ENCODE peak calls at places on chromosomes 5 and 9, in five cellular contexts. One of them, this sample, is unnamed.
A peak's percentile ranks its signal among the peaks of the same experiment; 100 is the strongest.

GRCh38 chr9:105150991-105151685 is 93.3 kb upstream of the SLC44A1 start:
- DNase-seq in effector memory CD4-positive, alpha-beta T cell: no peak
- DNase-seq in thyroid gland: no peak
- DNase-seq in aorta: no peak
- DNase-seq in CD4-positive, CD25-positive, alpha-beta regulatory T cell: no peak
- DNase-seq in this sample: no peak

GRCh38 chr5:32498484-32498883 is 53.9 kb upstream of the ZFR start:
- DNase-seq in aorta: no peak
- DNase-seq in thyroid gland: no peak
- DNase-seq in effector memory CD4-positive, alpha-beta T cell: no peak
- DNase-seq in CD4-positive, CD25-positive, alpha-beta regulatory T cell: no peak
- DNase-seq in this sample: no peak

GRCh38 chr5:53478411-53479044 is 1.9 kb upstream of the FST start:
- DNase-seq in CD4-positive, CD25-positive, alpha-beta regulatory T cell: peak; percentile 17
- DNase-seq in aorta: peak; percentile 80
- DNase-seq in effector memory CD4-positive, alpha-beta T cell: no peak
- DNase-seq in thyroid gland: peak; percentile 22
- DNase-seq in this sample: no peak

GRCh38 chr9:123725389-123725788 is 204.5 kb downstream of the DENND1A start:
- DNase-seq in thyroid gland: peak; percentile 87
- DNase-seq in effector memory CD4-positive, alpha-beta T cell: no peak
- DNase-seq in CD4-positive, CD25-positive, alpha-beta regulatory T cell: no peak
- DNase-seq in aorta: no peak
- DNase-seq in this sample: no peak

GRCh38 chr9:126417007-126417406 is 90.4 kb downstream of the MVB12B start:
- DNase-seq in effector memory CD4-positive, alpha-beta T cell: no peak
- DNase-seq in CD4-positive, CD25-positive, alpha-beta regulatory T cell: no peak
- DNase-seq in thyroid gland: no peak
- DNase-seq in aorta: no peak
- DNase-seq in this sample: no peak

GRCh38 chr9:92528537-92528851 is 7.3 kb downstream of the ECM2 start:
- DNase-seq in thyroid gland: no peak
- DNase-seq in effector memory CD4-positive, alpha-beta T cell: no peak
- DNase-seq in CD4-positive, CD25-positive, alpha-beta regulatory T cell: no peak
- DNase-seq in aorta: no peak
- DNase-seq in this sample: no peak

GRCh38 chr9:128091571-128091970 is 23.5 kb downstream of the SLC25A25 start:
- DNase-seq in thyroid gland: no peak
- DNase-seq in effector memory CD4-positive, alpha-beta T cell: no peak
- DNase-seq in aorta: no peak
- DNase-seq in CD4-positive, CD25-positive, alpha-beta regulatory T cell: no peak
- DNase-seq in this sample: no peak

GRCh38 chr5:139657363-139658321 is 9.5 kb downstream of the CXXC5 start:
- DNase-seq in effector memory CD4-positive, alpha-beta T cell: no peak
- DNase-seq in CD4-positive, CD25-positive, alpha-beta regulatory T cell: no peak
- DNase-seq in thyroid gland: no peak
- DNase-seq in aorta: no peak
- DNase-seq in this sample: no peak

GRCh38 chr5:139749242-139749641 is 46.4 kb upstream of the PSD2 start:
- DNase-seq in effector memory CD4-positive, alpha-beta T cell: no peak
- DNase-seq in thyroid gland: no peak
- DNase-seq in CD4-positive, CD25-positive, alpha-beta regulatory T cell: no peak
- DNase-seq in aorta: no peak
- DNase-seq in this sample: no peak

GRCh38 chr5:11007251-11007650 is 246.2 kb upstream of the DAP start:
- DNase-seq in CD4-positive, CD25-positive, alpha-beta regulatory T cell: no peak
- DNase-seq in thyroid gland: no peak
- DNase-seq in aorta: no peak
- DNase-seq in effector memory CD4-positive, alpha-beta T cell: no peak
- DNase-seq in this sample: no peak

GRCh38 chr5:134410822-134411221 is 859 bp downstream of the CDKN2AIPNL start:
- DNase-seq in effector memory CD4-positive, alpha-beta T cell: no peak
- DNase-seq in aorta: no peak
- DNase-seq in thyroid gland: no peak
- DNase-seq in CD4-positive, CD25-positive, alpha-beta regulatory T cell: no peak
- DNase-seq in this sample: no peak

GRCh38 chr5:7518947-7519560 is 123.1 kb downstream of the ADCY2 start:
- DNase-seq in thyroid gland: no peak
- DNase-seq in aorta: no peak
- DNase-seq in effector memory CD4-positive, alpha-beta T cell: no peak
- DNase-seq in CD4-positive, CD25-positive, alpha-beta regulatory T cell: no peak
- DNase-seq in this sample: no peak

GRCh38 chr5:28726815-28727214 is 1688.4 kb upstream of the CDH9 start:
- DNase-seq in thyroid gland: no peak
- DNase-seq in CD4-positive, CD25-positive, alpha-beta regulatory T cell: no peak
- DNase-seq in aorta: no peak
- DNase-seq in effector memory CD4-positive, alpha-beta T cell: no peak
- DNase-seq in this sample: no peak

GRCh38 chr9:133637451-133638055 is 1.4 kb downstream of the DBH start:
- DNase-seq in aorta: no peak
- DNase-seq in CD4-positive, CD25-positive, alpha-beta regulatory T cell: no peak
- DNase-seq in effector memory CD4-positive, alpha-beta T cell: no peak
- DNase-seq in thyroid gland: no peak
- DNase-seq in this sample: no peak

GRCh38 chr5:151239237-151239861 is 13.6 kb upstream of the GM2A start:
- DNase-seq in aorta: peak; percentile 94
- DNase-seq in CD4-positive, CD25-positive, alpha-beta regulatory T cell: peak; percentile 31
- DNase-seq in effector memory CD4-positive, alpha-beta T cell: no peak
- DNase-seq in thyroid gland: peak; percentile 41
- DNase-seq in this sample: peak; percentile 60

GRCh38 chr9:105132576-105132975 is 111.9 kb upstream of the SLC44A1 start:
- DNase-seq in CD4-positive, CD25-positive, alpha-beta regulatory T cell: no peak
- DNase-seq in thyroid gland: no peak
- DNase-seq in effector memory CD4-positive, alpha-beta T cell: no peak
- DNase-seq in aorta: no peak
- DNase-seq in this sample: no peak

GRCh38 chr9:116090030-116090770 is 63.4 kb upstream of the PAPPA start:
- DNase-seq in thyroid gland: no peak
- DNase-seq in aorta: no peak
- DNase-seq in CD4-positive, CD25-positive, alpha-beta regulatory T cell: no peak
- DNase-seq in effector memory CD4-positive, alpha-beta T cell: no peak
- DNase-seq in this sample: no peak

GRCh38 chr5:83701886-83702285 is 18.8 kb downstream of the HAPLN1 start:
- DNase-seq in aorta: no peak
- DNase-seq in effector memory CD4-positive, alpha-beta T cell: no peak
- DNase-seq in CD4-positive, CD25-positive, alpha-beta regulatory T cell: no peak
- DNase-seq in thyroid gland: no peak
- DNase-seq in this sample: no peak

GRCh38 chr5:68396722-68397121 is 181.2 kb downstream of the PIK3R1 start:
- DNase-seq in thyroid gland: no peak
- DNase-seq in effector memory CD4-positive, alpha-beta T cell: no peak
- DNase-seq in CD4-positive, CD25-positive, alpha-beta regulatory T cell: no peak
- DNase-seq in aorta: no peak
- DNase-seq in this sample: no peak

GRCh38 chr5:52015760-52016159 is 632.5 kb downstream of the ISL1 start:
- DNase-seq in effector memory CD4-positive, alpha-beta T cell: no peak
- DNase-seq in aorta: no peak
- DNase-seq in thyroid gland: peak; percentile 33
- DNase-seq in CD4-positive, CD25-positive, alpha-beta regulatory T cell: no peak
- DNase-seq in this sample: no peak

GRCh38 chr9:79512251-79512650 is 59.5 kb upstream of the TLE4 start:
- DNase-seq in effector memory CD4-positive, alpha-beta T cell: no peak
- DNase-seq in CD4-positive, CD25-positive, alpha-beta regulatory T cell: no peak
- DNase-seq in aorta: no peak
- DNase-seq in thyroid gland: no peak
- DNase-seq in this sample: no peak

GRCh38 chr5:134146651-134147544 is 29.9 kb downstream of the SKP1 start:
- DNase-seq in aorta: no peak
- DNase-seq in thyroid gland: no peak
- DNase-seq in CD4-positive, CD25-positive, alpha-beta regulatory T cell: no peak
- DNase-seq in effector memory CD4-positive, alpha-beta T cell: no peak
- DNase-seq in this sample: no peak

GRCh38 chr9:11016081-11016480 is 403.3 kb upstream of the PTPRD start:
- DNase-seq in thyroid gland: no peak
- DNase-seq in CD4-positive, CD25-positive, alpha-beta regulatory T cell: no peak
- DNase-seq in aorta: no peak
- DNase-seq in effector memory CD4-positive, alpha-beta T cell: no peak
- DNase-seq in this sample: no peak

GRCh38 chr5:154444559-154445421 is 1.0 kb upstream of the SAP30L start:
- DNase-seq in aorta: peak; percentile 75
- DNase-seq in effector memory CD4-positive, alpha-beta T cell: no peak
- DNase-seq in CD4-positive, CD25-positive, alpha-beta regulatory T cell: peak; percentile 11
- DNase-seq in thyroid gland: peak; percentile 18
- DNase-seq in this sample: peak; percentile 48

GRCh38 chr5:6731465-6732237 is 18.4 kb downstream of the TENT4A start:
- DNase-seq in thyroid gland: no peak
- DNase-seq in effector memory CD4-positive, alpha-beta T cell: no peak
- DNase-seq in aorta: no peak
- DNase-seq in CD4-positive, CD25-positive, alpha-beta regulatory T cell: no peak
- DNase-seq in this sample: no peak

GRCh38 chr9:35667939-35668338 is 2.9 kb upstream of the ARHGEF39 start:
- DNase-seq in aorta: no peak
- DNase-seq in effector memory CD4-positive, alpha-beta T cell: no peak
- DNase-seq in CD4-positive, CD25-positive, alpha-beta regulatory T cell: no peak
- DNase-seq in thyroid gland: no peak
- DNase-seq in this sample: no peak

GRCh38 chr5:43304520-43304919 is 8.7 kb downstream of the HMGCS1 start:
- DNase-seq in aorta: no peak
- DNase-seq in effector memory CD4-positive, alpha-beta T cell: no peak
- DNase-seq in thyroid gland: no peak
- DNase-seq in CD4-positive, CD25-positive, alpha-beta regulatory T cell: peak; percentile 37
- DNase-seq in this sample: peak; percentile 37

GRCh38 chr5:6686916-6687409 is 26.3 kb upstream of the TENT4A start:
- DNase-seq in aorta: no peak
- DNase-seq in CD4-positive, CD25-positive, alpha-beta regulatory T cell: no peak
- DNase-seq in thyroid gland: peak; percentile 14
- DNase-seq in effector memory CD4-positive, alpha-beta T cell: no peak
- DNase-seq in this sample: no peak

GRCh38 chr9:78778843-78779486 is 482.0 kb downstream of the PSAT1 start:
- DNase-seq in thyroid gland: no peak
- DNase-seq in CD4-positive, CD25-positive, alpha-beta regulatory T cell: no peak
- DNase-seq in aorta: no peak
- DNase-seq in effector memory CD4-positive, alpha-beta T cell: no peak
- DNase-seq in this sample: no peak

GRCh38 chr9:109856785-109857184 is 76.8 kb downstream of the PALM2AKAP2 start:
- DNase-seq in thyroid gland: no peak
- DNase-seq in aorta: no peak
- DNase-seq in CD4-positive, CD25-positive, alpha-beta regulatory T cell: no peak
- DNase-seq in effector memory CD4-positive, alpha-beta T cell: no peak
- DNase-seq in this sample: no peak

GRCh38 chr9:129237195-129237611 is 59.1 kb upstream of the IER5L start:
- DNase-seq in thyroid gland: no peak
- DNase-seq in aorta: peak; percentile 77
- DNase-seq in CD4-positive, CD25-positive, alpha-beta regulatory T cell: peak; percentile 34
- DNase-seq in effector memory CD4-positive, alpha-beta T cell: no peak
- DNase-seq in this sample: no peak

GRCh38 chr5:75034137-75034739 is 18.1 kb downstream of the GCNT4 start:
- DNase-seq in aorta: no peak
- DNase-seq in effector memory CD4-positive, alpha-beta T cell: no peak
- DNase-seq in thyroid gland: no peak
- DNase-seq in CD4-positive, CD25-positive, alpha-beta regulatory T cell: peak; percentile 58
- DNase-seq in this sample: no peak

GRCh38 chr9:119273984-119274665 is 95.1 kb downstream of the BRINP1 start:
- DNase-seq in thyroid gland: no peak
- DNase-seq in aorta: no peak
- DNase-seq in effector memory CD4-positive, alpha-beta T cell: no peak
- DNase-seq in CD4-positive, CD25-positive, alpha-beta regulatory T cell: no peak
- DNase-seq in this sample: no peak

GRCh38 chr5:5979362-5979760 is 399.0 kb downstream of the MED10 start:
- DNase-seq in effector memory CD4-positive, alpha-beta T cell: no peak
- DNase-seq in aorta: no peak
- DNase-seq in CD4-positive, CD25-positive, alpha-beta regulatory T cell: no peak
- DNase-seq in thyroid gland: peak; percentile 11
- DNase-seq in this sample: no peak

GRCh38 chr5:118533166-118533565 is 455.2 kb downstream of the DTWD2 start:
- DNase-seq in CD4-positive, CD25-positive, alpha-beta regulatory T cell: no peak
- DNase-seq in aorta: no peak
- DNase-seq in effector memory CD4-positive, alpha-beta T cell: no peak
- DNase-seq in thyroid gland: no peak
- DNase-seq in this sample: no peak
- H3K27me3 ChIP-seq in CD4-positive, CD25-positive, alpha-beta regulatory T cell: no peaks in the 10 kb centered on the region
- H3K27me3 ChIP-seq in aorta: no peaks in the 10 kb centered on the region
- H3K27me3 ChIP-seq in effector memory CD4-positive, alpha-beta T cell: no peaks in the 10 kb centered on the region
- H3K27me3 ChIP-seq in thyroid gland: no peaks in the 10 kb centered on the region
- H3K27me3 ChIP-seq in this sample: no peaks in the 10 kb centered on the region

DNA sequence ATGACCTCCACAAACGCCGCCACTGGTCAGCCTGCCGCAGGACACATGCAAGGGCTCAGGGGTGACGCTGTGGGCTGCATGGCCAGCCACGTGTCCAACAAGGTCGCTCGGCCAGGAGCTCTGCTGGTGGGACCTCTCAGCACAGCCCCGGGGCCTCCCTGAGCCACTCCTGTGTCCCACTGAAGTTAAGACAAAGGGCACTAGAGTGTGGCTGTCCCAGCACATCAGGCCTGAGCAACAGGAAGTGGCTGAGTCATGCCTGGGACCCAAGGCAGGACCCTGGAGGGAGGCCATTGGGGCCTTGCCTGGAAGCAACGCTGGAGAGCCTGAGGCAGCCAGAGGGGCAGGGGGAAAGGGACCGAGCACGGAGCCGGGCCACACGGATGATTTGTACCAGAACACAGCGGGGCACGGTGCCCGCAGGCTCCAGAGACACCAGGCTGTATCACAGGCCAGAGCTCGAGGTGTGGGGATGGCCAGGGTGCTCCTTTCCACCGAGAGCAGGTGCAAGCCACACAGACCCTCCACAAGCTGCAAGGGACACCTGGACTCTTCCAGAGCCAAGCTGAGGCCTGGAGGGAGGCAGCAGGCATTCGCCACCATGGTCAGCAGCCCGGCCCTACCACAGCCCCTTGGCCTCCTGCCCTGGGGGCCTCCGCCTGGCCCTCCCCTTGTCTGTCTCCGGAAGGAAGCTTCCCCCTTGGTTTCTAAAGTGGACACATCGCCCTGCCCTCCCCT is 6.5 kb upstream of the TMEM210 start:
- DNase-seq in thyroid gland: no peak
- DNase-seq in CD4-positive, CD25-positive, alpha-beta regulatory T cell: no peak
- DNase-seq in effector memory CD4-positive, alpha-beta T cell: no peak
- DNase-seq in aorta: no peak
- DNase-seq in this sample: no peak
- H3K4me3 ChIP-seq in thyroid gland: no peak overlapping the region
- H3K4me3 ChIP-seq in CD4-positive, CD25-positive, alpha-beta regulatory T cell: no peak overlapping the region
- H3K4me3 ChIP-seq in effector memory CD4-positive, alpha-beta T cell: no peak overlapping the region
- H3K4me3 ChIP-seq in aorta: no peak overlapping the region
- H3K4me3 ChIP-seq in this sample: no peak overlapping the region

GRCh38 chr9:96447406-96447805 is 2.6 kb upstream of the HABP4 start:
- DNase-seq in thyroid gland: no peak
- DNase-seq in CD4-positive, CD25-positive, alpha-beta regulatory T cell: no peak
- DNase-seq in effector memory CD4-positive, alpha-beta T cell: no peak
- DNase-seq in aorta: no peak
- DNase-seq in this sample: no peak
- H3K27me3 ChIP-seq in thyroid gland: no peaks in the 10 kb centered on the region
- H3K27me3 ChIP-seq in CD4-positive, CD25-positive, alpha-beta regulatory T cell: no peaks in the 10 kb centered on the region
- H3K27me3 ChIP-seq in effector memory CD4-positive, alpha-beta T cell: no peaks in the 10 kb centered on the region
- H3K27me3 ChIP-seq in aorta: no peaks in the 10 kb centered on the region
- H3K27me3 ChIP-seq in this sample: no peaks in the 10 kb centered on the region

GRCh38 chr5:141413540-141414069 is 818 bp downstream of the PCDHGA10 start:
- DNase-seq in aorta: peak; percentile 49
- DNase-seq in effector memory CD4-positive, alpha-beta T cell: no peak
- DNase-seq in CD4-positive, CD25-positive, alpha-beta regulatory T cell: no peak
- DNase-seq in thyroid gland: no peak
- DNase-seq in this sample: no peak
- H3K4me3 ChIP-seq in aorta: no peak overlapping the region
- H3K4me3 ChIP-seq in effector memory CD4-positive, alpha-beta T cell: peak overlapping the region; percentile 37
- H3K4me3 ChIP-seq in CD4-positive, CD25-positive, alpha-beta regulatory T cell: peak overlapping the region; percentile 75
- H3K4me3 ChIP-seq in thyroid gland: peak overlapping the region; percentile 15
- H3K4me3 ChIP-seq in this sample: peak overlapping the region; percentile 62

GRCh38 chr5:171310816-171311697 is 2.0 kb downstream of the TLX3 start:
- DNase-seq in effector memory CD4-positive, alpha-beta T cell: no peak
- DNase-seq in aorta: no peak
- DNase-seq in thyroid gland: no peak
- DNase-seq in CD4-positive, CD25-positive, alpha-beta regulatory T cell: no peak
- DNase-seq in this sample: no peak
- H3K27me3 ChIP-seq in effector memory CD4-positive, alpha-beta T cell: peaks cover 39% of the 10 kb centered on the region
- H3K27me3 ChIP-seq in aorta: no peaks in the 10 kb centered on the region
- H3K27me3 ChIP-seq in thyroid gland: peaks cover 74% of the 10 kb centered on the region
- H3K27me3 ChIP-seq in CD4-positive, CD25-positive, alpha-beta regulatory T cell: peaks cover 7% of the 10 kb centered on the region
- H3K27me3 ChIP-seq in this sample: no peaks in the 10 kb centered on the region